ENCODE peak calls at places on chromosomes 11 and 22, in ten cellular contexts. V is naive thymus-derived CD4-positive, alpha-beta T cell; G is mucosa of descending colon; C is suprapubic skin; A is AG10803; M is CD4-positive, CD25-positive, alpha-beta regulatory T cell; S is AG04450; B is GM12865; F is GM23338; Z is lower leg skin. L is an unnamed sample.
A peak's percentile ranks its signal among the peaks of the same experiment; 100 is the strongest.

GRCh38 chr22:35995772-35996171 is 32.9 kb downstream of the RBFOX2 start:
- DNase-seq in A (peak; percentile 97), G (peak; percentile 71), V (no peak), F (no peak), C (peak; percentile 79), M (no peak), S (peak; percentile 98), Z (peak; percentile 93), B (no peak), L (no peak)

GRCh38 chr11:108025387-108026080 is 16.8 kb downstream of the CUL5 start:
- DNase-seq in G (no peak), Z (no peak), F (peak; percentile 52), V (no peak), S (no peak), B (peak; percentile 78), M (peak; percentile 20), C (no peak), A (no peak), L (no peak)

GRCh38 chr11:87397250-87397649 is 359.5 kb downstream of the TMEM135 start:
- DNase-seq in A (no peak), G (no peak), F (no peak), C (no peak), B (no peak), S (no peak), Z (no peak), V (no peak), M (no peak), L (no peak)

GRCh38 chr11:130774703-130775102 is 141.6 kb downstream of the SNX19 start:
- DNase-seq in A (no peak), Z (no peak), S (no peak), B (no peak), C (no peak), V (no peak), G (no peak), M (no peak), F (no peak), L (no peak)

GRCh38 chr11:72378704-72379383 is 55.5 kb downstream of the CLPB start:
- DNase-seq in M (no peak), S (no peak), Z (no peak), B (no peak), C (no peak), V (no peak), G (peak; percentile 22), F (no peak), A (peak; percentile 64), L (no peak)

GRCh38 chr11:88508808-88509581 is 171.5 kb upstream of the CTSC start:
- DNase-seq in S (no peak), G (peak; percentile 10), F (peak; percentile 74), M (peak; percentile 19), A (peak; percentile 19), V (no peak), Z (peak; percentile 85), B (no peak), C (no peak), L (no peak)

GRCh38 chr22:26687439-26687838 is 30.1 kb downstream of the MIAT start:
- DNase-seq in C (no peak), B (no peak), S (no peak), F (no peak), M (no peak), Z (no peak), G (no peak), V (no peak), A (no peak), L (no peak)

GRCh38 chr22:17370766-17371181 is 1.5 kb downstream of the CECR2 start:
- DNase-seq in S (no peak), A (no peak), G (no peak), C (no peak), Z (no peak), F (no peak), B (no peak), M (no peak), V (no peak), L (no peak)

GRCh38 chr11:12802418-12803085 is 128.3 kb downstream of the TEAD1 start:
- DNase-seq in Z (no peak), F (peak; percentile 27), M (no peak), C (no peak), B (peak; percentile 19), A (no peak), V (no peak), G (peak; percentile 88), S (no peak), L (no peak)

GRCh38 chr11:29159552-29160465 is 857.0 kb downstream of the KCNA4 start:
- DNase-seq in M (no peak), S (peak; percentile 55), G (peak; percentile 52), F (peak; percentile 84), V (no peak), B (peak; percentile 47), A (peak; percentile 73), C (no peak), Z (no peak), L (no peak)

GRCh38 chr11:12808519-12808918 is 134.3 kb downstream of the TEAD1 start:
- DNase-seq in M (peak; percentile 7), V (no peak), B (peak; percentile 48), Z (no peak), S (no peak), F (no peak), C (no peak), G (no peak), A (peak; percentile 58), L (no peak)

GRCh38 chr22:48054596-48054995 is 1292.1 kb downstream of the TBC1D22A start:
- DNase-seq in V (no peak), F (no peak), B (no peak), Z (peak; percentile 36), A (no peak), G (no peak), S (no peak), M (no peak), C (no peak), L (no peak)

GRCh38 chr22:47656806-47657205 is 894.4 kb downstream of the TBC1D22A start:
- DNase-seq in F (no peak), C (no peak), G (no peak), A (no peak), M (no peak), S (no peak), B (no peak), Z (no peak), V (no peak), L (no peak)

GRCh38 chr22:22479999-22480532 is 28.5 kb downstream of the ZNF280B start:
- DNase-seq in C (no peak), S (no peak), F (no peak), V (no peak), M (no peak), B (no peak), Z (no peak), G (no peak), A (peak; percentile 35), L (no peak)

GRCh38 chr11:37973926-37974325 is 1375.9 kb upstream of the RAG2 start:
- DNase-seq in Z (no peak), G (no peak), S (no peak), F (no peak), B (no peak), A (no peak), V (no peak), C (no peak), M (no peak), L (no peak)

GRCh38 chr11:37500425-37500824 is 902.4 kb upstream of the RAG2 start:
- DNase-seq in M (no peak), F (no peak), A (no peak), V (no peak), S (no peak), G (no peak), Z (no peak), C (no peak), B (no peak), L (no peak)

GRCh38 chr22:46549565-46549840 is 12.1 kb upstream of the CELSR1 start:
- DNase-seq in F (no peak), C (peak; percentile 43), Z (no peak), M (no peak), B (no peak), G (no peak), A (no peak), V (no peak), S (no peak), L (no peak)

GRCh38 chr22:27420186-27420816 is 381.3 kb downstream of the MN1 start:
- DNase-seq in B (no peak), Z (no peak), G (no peak), S (no peak), A (peak; percentile 43), F (no peak), C (no peak), V (no peak), M (no peak), L (no peak)

GRCh38 chr11:2094354-2095197 is 44.6 kb downstream of the IGF2 start:
- DNase-seq in V (no peak), C (peak; percentile 48), F (no peak), M (no peak), G (no peak), S (no peak), Z (no peak), B (no peak), A (no peak), L (no peak)

GRCh38 chr11:35144811-35145210 is 5.8 kb downstream of the CD44 start:
- DNase-seq in G (no peak), F (no peak), Z (no peak), S (no peak), M (no peak), A (peak; percentile 88), C (no peak), V (no peak), B (no peak), L (no peak)
- H3K4me3 ChIP-seq in G (no peak overlapping the region), F (no peak overlapping the region), Z (no peak overlapping the region), S (peak overlapping the region; percentile 47), M (peak overlapping the region; percentile 100), A (peak overlapping the region; percentile 2), C (peak overlapping the region; percentile 93), V (peak overlapping the region; percentile 97), B (peak overlapping the region; percentile 34), L (peak overlapping the region; percentile 81)

GRCh38 chr11:19102521-19102900 is 14.5 kb upstream of the ZDHHC13 start:
- DNase-seq in F (no peak), V (no peak), B (no peak), Z (no peak), A (no peak), G (peak; percentile 88), C (no peak), M (no peak), S (no peak), L (no peak)

GRCh38 chr11:19100885-19101284 is 16.1 kb upstream of the ZDHHC13 start:
- DNase-seq in S (no peak), G (no peak), B (no peak), V (no peak), A (no peak), Z (no peak), M (no peak), F (no peak), C (no peak), L (no peak)

GRCh38 chr11:19101803-19102520 is 15.0 kb upstream of the ZDHHC13 start:
- DNase-seq in V (no peak), C (no peak), S (no peak), Z (no peak), F (no peak), M (no peak), B (no peak), G (peak; percentile 36), A (no peak), L (no peak)
- H3K4me3 ChIP-seq in V (no peak overlapping the region), C (no peak overlapping the region), S (no peak overlapping the region), Z (no peak overlapping the region), F (no peak overlapping the region), M (no peak overlapping the region), B (no peak overlapping the region), G (no peak overlapping the region), A (no peak overlapping the region), L (no peak overlapping the region)

GRCh38 chr22:19103881-19104821 is 18.1 kb downstream of the DGCR2 start:
- DNase-seq in M (no peak), V (no peak), B (no peak), F (no peak), S (peak; percentile 66), Z (no peak), A (peak; percentile 56), G (no peak), C (no peak), L (no peak)
- H3K4me3 ChIP-seq in M (no peak overlapping the region), V (no peak overlapping the region), B (no peak overlapping the region), F (no peak overlapping the region), S (peak overlapping the region; percentile 22), Z (no peak overlapping the region), A (no peak overlapping the region), G (no peak overlapping the region), C (no peak overlapping the region), L (no peak overlapping the region)

GRCh38 chr11:80118071-80118470 is 677.2 kb upstream of the TENM4 start:
- DNase-seq in B (no peak), G (no peak), Z (no peak), C (no peak), A (no peak), S (no peak), M (no peak), V (no peak), F (no peak), L (no peak)
- H3K4me3 ChIP-seq in B (no peak overlapping the region), G (no peak overlapping the region), Z (no peak overlapping the region), C (no peak overlapping the region), A (no peak overlapping the region), S (no peak overlapping the region), M (no peak overlapping the region), V (no peak overlapping the region), F (no peak overlapping the region), L (no peak overlapping the region)

L was measured in esophagus squamous epithelium.